ENCODE peak calls at places on chromosome 21, in ten cellular contexts. L is thoracic aorta; W is psoas muscle; M is NB4; P is CD8-positive, alpha-beta T cell; J is tibial artery; Y is fibroblast of pulmonary artery; H is dorsolateral prefrontal cortex; R is colonic mucosa; B is kidney epithelial cell. S is an unnamed sample.

GRCh38 chr21:16082038-16082816 is 352.4 kb downstream of the USP25 start:
- DNase-seq in W (no peak), R (no peak), J (no peak), M (peak; percentile 10), B (no peak), Y (peak; percentile 55), H (no peak), P (no peak), L (no peak), S (no peak)

GRCh38 chr21:20551939-20552338 is 446.3 kb upstream of the NCAM2 start:
- DNase-seq in H (no peak), W (no peak), P (no peak), R (no peak), J (no peak), Y (no peak), L (no peak), M (no peak), B (no peak), S (no peak)

GRCh38 chr21:29293495-29293894 is 5.2 kb upstream of the BACH1 start:
- DNase-seq in R (no peak), L (no peak), M (peak; percentile 93), W (no peak), B (no peak), Y (no peak), H (no peak), P (no peak), J (no peak), S (no peak)

GRCh38 chr21:36910581-36911307 is 55.7 kb downstream of the HLCS start:
- DNase-seq in M (no peak), B (no peak), J (no peak), L (no peak), H (no peak), P (no peak), W (no peak), R (no peak), Y (peak; percentile 76), S (no peak)

GRCh38 chr21:20486303-20486702 is 511.9 kb upstream of the NCAM2 start:
- DNase-seq in L (no peak), R (no peak), M (no peak), H (no peak), P (no peak), W (no peak), Y (no peak), J (no peak), B (no peak), S (no peak)

GRCh38 chr21:43938751-43939442 is 73.2 kb upstream of the TRAPPC10 start:
- DNase-seq in W (peak; percentile 84), Y (peak; percentile 70), B (no peak), P (peak; percentile 91), J (peak; percentile 76), M (peak; percentile 75), L (no peak), H (no peak), R (peak; percentile 86), S (peak; percentile 76)

GRCh38 chr21:16588433-16588860 is 858.7 kb downstream of the USP25 start:
- DNase-seq in J (peak; percentile 86), L (peak; percentile 13), M (no peak), P (no peak), H (peak; percentile 91), W (peak; percentile 65), Y (peak; percentile 81), B (peak; percentile 70), R (peak; percentile 32), S (peak; percentile 20)

GRCh38 chr21:36980280-36981048 is 14.0 kb upstream of the HLCS start:
- DNase-seq in W (peak; percentile 32), R (peak; percentile 36), B (no peak), L (no peak), M (no peak), J (no peak), P (no peak), Y (no peak), H (peak; percentile 55), S (peak; percentile 20)

GRCh38 chr21:37642493-37642892 is 273.8 kb downstream of the KCNJ6 start:
- DNase-seq in L (no peak), Y (no peak), M (peak; percentile 51), P (peak; percentile 21), W (no peak), H (no peak), J (no peak), R (no peak), B (no peak), S (no peak)

GRCh38 chr21:29091032-29091431 is 17.6 kb upstream of the CCT8 start:
- DNase-seq in W (no peak), Y (peak; percentile 79), P (no peak), R (no peak), L (no peak), M (no peak), J (no peak), H (no peak), B (no peak), S (no peak)

GRCh38 chr21:27954806-27955205 is 987.9 kb upstream of the ADAMTS5 start:
- DNase-seq in L (no peak), W (no peak), P (no peak), R (no peak), B (peak; percentile 21), Y (no peak), H (no peak), M (peak; percentile 0), J (no peak), S (no peak)

GRCh38 chr21:40337981-40338380 is 470.7 kb downstream of the PCP4 start:
- DNase-seq in B (no peak), M (no peak), P (no peak), J (no peak), W (no peak), Y (no peak), L (no peak), R (no peak), H (no peak), S (no peak)

GRCh38 chr21:32233722-32234301 is 45.0 kb downstream of the MIS18A start:
- DNase-seq in R (no peak), L (no peak), J (no peak), Y (no peak), H (no peak), W (no peak), P (no peak), M (no peak), B (no peak), S (no peak)

GRCh38 chr21:42006765-42007164 is 3.4 kb downstream of the ZBTB21 start:
- DNase-seq in Y (no peak), J (no peak), P (no peak), H (no peak), L (no peak), M (no peak), W (no peak), R (no peak), B (no peak), S (no peak)

GRCh38 chr21:42007541-42007940 is 2.6 kb downstream of the ZBTB21 start:
- DNase-seq in Y (no peak), L (no peak), W (no peak), P (no peak), M (no peak), H (no peak), R (no peak), B (no peak), J (no peak), S (no peak)

GRCh38 chr21:42010507-42011493 is 640 bp upstream of the ZBTB21 start:
- DNase-seq in M (peak; percentile 55), R (peak; percentile 41), H (peak; percentile 23), L (no peak), P (peak; percentile 30), J (no peak), Y (no peak), W (peak; percentile 28), B (no peak), S (peak; percentile 31)

GRCh38 chr21:42009831-42010506 is at the start of gene ZBTB21:
- DNase-seq in B (peak; percentile 87), Y (peak; percentile 98), H (peak; percentile 95), L (peak; percentile 95), J (peak; percentile 99), P (peak; percentile 98), W (peak; percentile 99), R (peak; percentile 99), M (peak; percentile 96), S (peak; percentile 98)

GRCh38 chr21:42009018-42009830 is 936 bp downstream of the ZBTB21 start:
- DNase-seq in W (peak; percentile 64), B (no peak), M (peak; percentile 66), P (peak; percentile 45), L (no peak), J (peak; percentile 80), Y (peak; percentile 57), R (peak; percentile 56), H (peak; percentile 26), S (peak; percentile 47)
- TF ChIP-seq CTCF in W (peak; percentile 29), B (peak; percentile 24), M (no peak), P (no peak), L (peak; percentile 42), J (no peak), Y (no peak), R (no peak), H (peak; percentile 41), S (peak; percentile 45)

DNA sequence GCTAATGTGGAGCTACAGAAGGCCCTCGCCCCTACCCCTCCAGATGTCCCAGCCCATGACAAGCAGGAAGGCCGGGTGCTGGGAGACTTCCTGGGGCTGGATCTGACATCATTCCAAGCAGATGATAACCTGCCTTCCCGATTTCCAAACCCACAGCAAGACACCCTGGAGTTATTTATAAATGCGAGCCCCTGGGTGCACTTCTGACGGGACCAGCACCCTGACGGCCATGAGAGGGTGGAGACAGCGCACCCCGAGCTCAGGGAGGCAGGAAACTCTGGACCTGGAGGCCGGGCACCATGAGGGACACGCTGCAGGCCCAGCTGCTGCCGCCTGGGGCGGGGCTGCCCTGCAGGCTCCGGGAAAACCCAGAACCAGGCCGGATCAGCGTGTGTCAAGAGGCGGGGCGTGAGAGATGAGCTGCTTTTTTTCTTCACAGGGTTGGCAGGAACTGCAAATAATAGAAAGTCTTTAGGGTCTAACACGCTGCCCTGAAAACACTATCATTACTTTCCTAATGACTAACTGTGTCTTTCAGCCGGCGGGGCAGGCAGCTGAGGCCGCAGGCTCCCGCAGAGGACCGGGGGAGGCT is 2.5 kb upstream of the PCBP3 start:
- DNase-seq in H (no peak), W (no peak), B (no peak), L (no peak), M (no peak), Y (peak; percentile 71), R (peak; percentile 62), P (no peak), J (no peak), S (no peak)
- TF ChIP-seq CTCF in H (no peak), W (no peak), B (no peak), L (no peak), M (no peak), Y (peak; percentile 28), R (no peak), P (no peak), J (no peak), S (peak; percentile 8)

GRCh38 chr21:35204850-35205564 is 155.9 kb upstream of the RUNX1 start:
- DNase-seq in P (no peak), B (no peak), W (peak; percentile 72), H (no peak), R (peak; percentile 60), J (peak; percentile 81), L (peak; percentile 21), M (peak; percentile 73), Y (peak; percentile 98), S (no peak)
- TF ChIP-seq CTCF in P (no peak), B (no peak), W (no peak), H (no peak), R (no peak), J (peak; percentile 6), L (no peak), M (peak; percentile 13), Y (peak; percentile 24), S (no peak)

GRCh38 chr21:38651570-38651969 is 153.3 kb upstream of the ERG start:
- DNase-seq in W (no peak), M (no peak), Y (no peak), B (no peak), H (no peak), P (no peak), R (no peak), L (no peak), J (peak; percentile 79), S (no peak)
- TF ChIP-seq CTCF in W (no peak), M (no peak), Y (no peak), B (no peak), H (no peak), P (no peak), R (no peak), L (no peak), J (no peak), S (no peak)

S was measured in progenitor cell of endocrine pancreas.